ENCODE peak calls at places on chromosomes 13 and 19, in five cellular contexts. X is GM12878, S is neural progenitor cell, C is upper lobe of right lung, N is body of pancreas. L is an unnamed sample.

GRCh38 chr19:42412661-42413076 is 14.5 kb downstream of the LIPE start:
- DNase-seq in N (no peak), S (no peak), C (no peak), X (no peak), L (no peak)

GRCh38 chr13:28140433-28141125 is 2.2 kb downstream of the PAN3 start:
- DNase-seq in N (no peak), S (peak), C (no peak), X (no peak), L (no peak)

GRCh38 chr19:49896863-49897621 is at the start of gene IL4I1:
- DNase-seq in S (no peak), C (peak), X (peak), N (peak), L (no peak)

GRCh38 chr13:109647699-109648098 is 138.7 kb downstream of the IRS2 start:
- DNase-seq in S (no peak), C (no peak), N (no peak), X (no peak), L (no peak)

GRCh38 chr19:2215281-2215751 is 20.8 kb downstream of the PLEKHJ1 start:
- DNase-seq in C (no peak), N (no peak), X (no peak), S (peak), L (no peak)

GRCh38 chr13:82772802-82773201 is 1109.5 kb downstream of the SLITRK1 start:
- DNase-seq in N (no peak), S (no peak), X (no peak), C (no peak), L (no peak)

GRCh38 chr13:111480976-111481375 is 160.5 kb downstream of the TEX29 start:
- DNase-seq in C (peak), N (peak), S (no peak), X (no peak), L (no peak)

GRCh38 chr19:1657632-1658445 is 5.4 kb upstream of the TCF3 start:
- DNase-seq in X (no peak), N (peak), S (no peak), C (peak), L (no peak)

GRCh38 chr19:34186205-34186604 is 13.9 kb downstream of the LSM14A start:
- DNase-seq in S (peak), N (no peak), C (no peak), X (no peak), L (no peak)

GRCh38 chr19:33910922-33911321 is 114.3 kb downstream of the KCTD15 start:
- DNase-seq in X (no peak), N (no peak), C (no peak), S (no peak), L (no peak)

GRCh38 chr19:3316132-3316648 is 50.2 kb upstream of the NFIC start:
- DNase-seq in C (no peak), N (no peak), S (no peak), X (no peak), L (no peak)

GRCh38 chr13:56713656-56714055 is 427.1 kb upstream of the PRR20A start:
- DNase-seq in C (no peak), X (no peak), S (no peak), N (no peak), L (no peak)

DNA sequence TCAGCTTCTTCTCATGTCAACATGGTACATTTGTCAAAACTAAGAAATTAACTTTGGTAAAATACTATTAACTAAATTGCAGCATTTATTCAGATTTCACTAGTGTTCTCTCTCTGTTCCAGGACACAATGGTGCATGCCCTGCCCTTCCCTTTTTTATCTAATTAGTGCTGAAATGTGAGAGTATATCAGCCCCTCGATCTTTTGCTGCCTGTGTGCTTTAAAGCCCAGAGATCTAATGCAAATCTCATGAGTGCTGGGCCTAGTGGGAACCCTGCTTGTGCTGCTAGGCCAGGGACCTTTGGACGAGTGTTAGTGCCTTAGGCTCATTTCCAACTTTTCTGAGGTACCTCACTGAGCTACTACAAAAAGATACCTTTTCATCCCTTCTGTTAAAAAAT is 221.1 kb upstream of the EDNRB start:
- DNase-seq in X (no peak), C (no peak), N (no peak), S (no peak), L (no peak)
- TF ChIP-seq CTCF in X (no peak), C (no peak), N (no peak), S (no peak), L (no peak)

DNA sequence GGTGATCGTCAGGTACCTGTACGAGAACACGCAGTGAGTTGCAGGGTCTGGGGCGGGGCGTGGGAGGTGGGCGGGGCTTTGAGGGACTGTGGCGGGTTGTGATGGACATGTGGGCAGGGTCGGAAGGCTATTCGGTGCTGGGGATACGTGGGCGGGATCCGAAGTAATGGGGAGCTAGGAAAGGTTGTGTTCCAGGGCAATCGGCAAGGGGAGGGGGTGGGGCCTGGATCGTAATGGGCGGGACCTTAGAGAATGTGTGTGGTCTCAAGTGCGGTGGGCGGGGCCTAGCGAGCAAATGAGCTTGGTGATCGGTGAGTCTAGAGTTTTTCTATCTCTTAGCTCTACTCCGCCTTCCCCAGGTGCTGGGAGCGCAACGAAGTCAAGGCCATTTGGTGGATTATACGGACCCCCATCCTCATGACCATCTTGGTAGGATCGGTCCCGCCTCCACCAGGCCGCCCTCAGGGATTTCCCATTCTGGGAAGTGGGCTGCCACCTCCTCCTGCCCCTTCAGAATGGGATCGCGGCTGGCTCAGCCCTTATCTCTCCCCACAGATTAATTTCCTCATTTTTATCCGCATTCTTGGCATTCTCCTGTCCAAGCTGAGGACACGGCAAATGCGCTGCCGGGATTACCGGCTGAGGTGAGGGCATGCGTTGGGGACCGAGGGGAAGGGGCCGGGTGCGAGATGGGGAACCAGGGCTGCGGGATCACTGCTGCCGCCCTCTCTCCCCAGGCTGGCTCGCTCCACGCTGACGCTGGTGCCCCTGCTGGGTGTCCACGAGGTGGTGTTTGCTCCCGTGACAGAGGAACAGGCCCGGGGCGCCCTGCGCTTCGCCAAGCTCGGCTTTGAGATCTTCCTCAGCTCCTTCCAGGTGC is 9.6 kb downstream of the GIPR start:
- DNase-seq in X (peak), C (peak), N (peak), S (peak), L (peak)
- TF ChIP-seq CTCF in X (peak), C (no peak), N (no peak), S (no peak), L (peak)

GRCh38 chr13:24493356-24493755 is 19.2 kb downstream of the PARP4 start:
- DNase-seq in C (no peak), N (no peak), X (no peak), S (no peak), L (no peak)

GRCh38 chr13:24497742-24498141 is 14.8 kb downstream of the PARP4 start:
- DNase-seq in X (no peak), N (no peak), S (no peak), C (no peak), L (no peak)

GRCh38 chr13:24489721-24490120 is 22.9 kb downstream of the PARP4 start:
- DNase-seq in C (no peak), X (no peak), S (no peak), N (no peak), L (no peak)

GRCh38 chr13:24495151-24495729 is 17.3 kb downstream of the PARP4 start:
- DNase-seq in C (no peak), S (no peak), X (no peak), N (no peak), L (no peak)

DNA sequence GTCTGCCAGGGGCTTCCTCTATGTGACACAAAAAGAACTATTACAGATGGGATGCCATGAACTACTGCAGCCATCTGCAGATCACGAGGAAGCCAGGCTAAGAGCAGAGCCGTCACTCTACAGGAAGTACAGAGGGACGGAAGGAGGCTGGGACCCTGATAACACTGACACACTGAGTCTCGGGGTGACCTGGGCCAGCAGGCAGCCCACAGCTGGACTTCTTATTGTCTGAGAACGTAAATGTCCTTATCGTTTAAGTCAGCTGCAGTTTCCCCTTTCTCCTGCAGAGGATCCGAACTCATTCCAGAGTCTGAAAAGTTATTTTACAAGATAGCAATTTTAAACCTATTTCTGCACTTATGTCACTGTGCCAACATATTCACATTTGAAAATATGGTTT is 20.7 kb downstream of the PARP4 start:
- DNase-seq in X (no peak), C (no peak), N (no peak), S (no peak), L (no peak)
- TF ChIP-seq CTCF in X (no peak), C (no peak), N (no peak), S (no peak), L (peak)

DNA sequence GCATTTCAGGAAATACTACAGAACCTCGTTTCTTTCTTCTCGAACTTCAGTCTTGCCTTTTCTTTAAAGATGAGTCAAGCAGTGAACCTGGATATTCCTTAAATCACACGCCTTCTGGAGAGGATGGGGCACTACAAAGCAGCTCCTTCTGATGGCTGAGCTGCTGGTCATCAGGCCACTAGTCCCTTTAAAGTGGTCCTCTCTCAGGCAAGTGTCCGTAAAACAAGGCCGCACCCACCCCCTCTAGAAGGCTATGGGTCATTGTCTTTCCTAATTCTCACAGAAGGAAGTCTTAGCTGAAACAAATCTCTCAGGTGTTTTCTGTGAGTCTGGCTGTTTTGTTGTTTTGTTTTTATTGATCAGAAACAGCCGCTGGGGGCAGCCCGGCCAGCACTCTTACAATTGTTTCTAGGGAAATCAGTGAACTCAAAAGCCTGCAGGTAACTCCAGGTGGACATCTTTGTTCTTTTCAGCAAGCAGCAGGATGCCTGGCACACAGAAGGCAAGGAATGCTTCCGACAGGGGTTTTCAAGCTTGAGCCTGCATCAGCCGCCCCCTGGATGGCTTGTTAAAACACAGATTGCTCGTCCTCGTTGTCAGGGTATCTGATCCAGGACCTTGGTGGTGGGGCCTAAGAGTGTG is 45.4 kb downstream of the MBNL2 start:
- DNase-seq in C (no peak), N (no peak), X (no peak), S (peak), L (no peak)
- TF ChIP-seq CTCF in C (no peak), N (no peak), X (no peak), S (no peak), L (no peak)

GRCh38 chr13:37074703-37075102 is 15.2 kb upstream of the SUPT20H start:
- DNase-seq in C (no peak), X (no peak), N (no peak), S (peak), L (no peak)
- TF ChIP-seq CTCF in C (peak), X (no peak), N (peak), S (peak), L (peak)

GRCh38 chr19:57099199-57099661 is 20.6 kb upstream of the USP29 start:
- DNase-seq in N (peak), C (peak), S (peak), X (no peak), L (peak)
- TF ChIP-seq CTCF in N (peak), C (peak), S (peak), X (peak), L (peak)

DNA sequence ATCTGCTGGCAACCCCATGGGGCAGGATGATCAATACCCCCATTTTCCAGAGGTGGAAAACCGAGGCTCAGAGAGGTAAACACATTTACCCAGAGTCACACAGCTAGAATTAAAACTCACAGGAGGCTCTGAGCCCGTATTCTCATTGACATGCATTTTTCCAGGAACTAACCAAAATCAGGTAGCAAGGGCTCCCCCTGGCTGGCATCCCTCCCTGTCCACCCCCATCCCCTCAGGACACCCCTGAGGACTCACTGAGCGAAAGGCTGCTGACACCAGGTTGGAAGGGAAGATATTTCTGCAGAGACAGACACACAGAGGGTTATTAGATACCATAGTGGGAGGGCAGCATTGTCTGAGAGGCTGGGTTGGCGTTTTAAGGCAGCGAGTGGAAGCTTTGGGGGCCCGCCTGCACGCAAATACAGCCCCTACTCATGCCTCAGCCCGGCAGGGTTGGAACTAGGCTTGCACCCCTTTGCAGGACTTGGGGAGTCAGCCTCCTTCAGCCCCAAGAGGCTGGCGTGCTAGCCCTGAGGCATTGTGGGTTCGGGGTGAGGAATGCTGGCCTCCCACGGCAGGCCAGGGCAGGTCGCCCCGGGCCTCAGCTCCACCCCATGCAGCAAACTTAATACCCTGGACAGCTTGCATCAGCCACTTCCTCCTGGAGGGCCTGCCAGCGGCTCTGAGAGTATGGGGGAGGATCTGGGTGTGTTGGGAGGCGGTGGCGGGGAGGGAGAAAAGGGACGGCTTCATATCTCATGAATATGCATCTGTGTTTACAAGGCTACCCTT is 3.9 kb downstream of the SLC1A5 start:
- DNase-seq in N (peak), X (peak), C (peak), S (peak), L (peak)
- TF ChIP-seq CTCF in N (no peak), X (peak), C (no peak), S (peak), L (no peak)

GRCh38 chr13:80707000-80707983 is 366.4 kb upstream of the SPRY2 start:
- DNase-seq in N (no peak), C (peak), S (no peak), X (no peak), L (no peak)
- TF ChIP-seq CTCF in N (no peak), C (no peak), S (no peak), X (no peak), L (no peak)

L was measured in neural crest cell.